ENCODE peak calls at places on chromosomes 3 and 15, in eight cellular contexts. One of them, this sample, is unnamed. For H3K36me3, the result is how much of the 10 kb centered on the place peaks cover.

GRCh38 chr3:193732827-193733226 is 139.8 kb downstream of the OPA1 start:
- DNase-seq in pancreas: no peak
- DNase-seq in lung: no peak
- DNase-seq in prostate gland: no peak
- DNase-seq in RWPE2: no peak
- DNase-seq in sigmoid colon: no peak
- DNase-seq in spleen: no peak
- DNase-seq in cardiac muscle cell: no peak
- DNase-seq in this sample: no peak

GRCh38 chr3:144771401-144771870 is 799.8 kb downstream of the DIPK2A start:
- DNase-seq in cardiac muscle cell: peak
- DNase-seq in spleen: no peak
- DNase-seq in lung: no peak
- DNase-seq in prostate gland: no peak
- DNase-seq in RWPE2: no peak
- DNase-seq in pancreas: no peak
- DNase-seq in sigmoid colon: no peak
- DNase-seq in this sample: no peak

GRCh38 chr15:80777137-80777536 is 2.0 kb upstream of the CEMIP start:
- DNase-seq in RWPE2: peak
- DNase-seq in sigmoid colon: no peak
- DNase-seq in pancreas: no peak
- DNase-seq in lung: no peak
- DNase-seq in spleen: no peak
- DNase-seq in cardiac muscle cell: peak
- DNase-seq in prostate gland: peak
- DNase-seq in this sample: no peak

GRCh38 chr15:93200448-93201226 is 111.6 kb upstream of the RGMA start:
- DNase-seq in sigmoid colon: peak
- DNase-seq in prostate gland: no peak
- DNase-seq in lung: no peak
- DNase-seq in pancreas: no peak
- DNase-seq in RWPE2: no peak
- DNase-seq in cardiac muscle cell: no peak
- DNase-seq in spleen: no peak
- DNase-seq in this sample: no peak

GRCh38 chr3:124810970-124811369 is 76.2 kb downstream of the ITGB5 start:
- DNase-seq in cardiac muscle cell: no peak
- DNase-seq in spleen: no peak
- DNase-seq in lung: no peak
- DNase-seq in pancreas: no peak
- DNase-seq in prostate gland: no peak
- DNase-seq in sigmoid colon: no peak
- DNase-seq in RWPE2: no peak
- DNase-seq in this sample: no peak

GRCh38 chr3:158127250-158128219 is 17.6 kb downstream of the RSRC1 start:
- DNase-seq in RWPE2: no peak
- DNase-seq in cardiac muscle cell: peak
- DNase-seq in lung: no peak
- DNase-seq in pancreas: no peak
- DNase-seq in prostate gland: no peak
- DNase-seq in spleen: no peak
- DNase-seq in sigmoid colon: no peak
- DNase-seq in this sample: no peak

GRCh38 chr3:141865101-141865500 is 11.3 kb upstream of the ATP1B3 start:
- DNase-seq in RWPE2: no peak
- DNase-seq in lung: no peak
- DNase-seq in prostate gland: no peak
- DNase-seq in cardiac muscle cell: no peak
- DNase-seq in spleen: no peak
- DNase-seq in pancreas: no peak
- DNase-seq in sigmoid colon: no peak
- DNase-seq in this sample: no peak

GRCh38 chr15:41048397-41048796 is 67.7 kb downstream of the INO80 start:
- DNase-seq in prostate gland: no peak
- DNase-seq in RWPE2: no peak
- DNase-seq in cardiac muscle cell: no peak
- DNase-seq in sigmoid colon: no peak
- DNase-seq in lung: no peak
- DNase-seq in pancreas: no peak
- DNase-seq in spleen: no peak
- DNase-seq in this sample: no peak

GRCh38 chr15:65919353-65919752 is 50.1 kb downstream of the RAB11A start:
- DNase-seq in pancreas: no peak
- DNase-seq in prostate gland: no peak
- DNase-seq in sigmoid colon: no peak
- DNase-seq in spleen: no peak
- DNase-seq in RWPE2: peak
- DNase-seq in lung: no peak
- DNase-seq in cardiac muscle cell: no peak
- DNase-seq in this sample: no peak

GRCh38 chr15:59501531-59502113 is 63.6 kb downstream of the FAM81A start:
- DNase-seq in prostate gland: no peak
- DNase-seq in spleen: no peak
- DNase-seq in pancreas: peak
- DNase-seq in lung: no peak
- DNase-seq in sigmoid colon: no peak
- DNase-seq in RWPE2: no peak
- DNase-seq in cardiac muscle cell: peak
- DNase-seq in this sample: peak

GRCh38 chr3:49279376-49279775 is 2.3 kb upstream of the C3orf62 start:
- DNase-seq in pancreas: no peak
- DNase-seq in sigmoid colon: no peak
- DNase-seq in cardiac muscle cell: peak
- DNase-seq in prostate gland: peak
- DNase-seq in lung: no peak
- DNase-seq in RWPE2: no peak
- DNase-seq in spleen: no peak
- DNase-seq in this sample: no peak

GRCh38 chr3:49273825-49274532 is 3.1 kb downstream of the C3orf62 start:
- DNase-seq in lung: no peak
- DNase-seq in prostate gland: no peak
- DNase-seq in sigmoid colon: no peak
- DNase-seq in RWPE2: no peak
- DNase-seq in pancreas: no peak
- DNase-seq in cardiac muscle cell: no peak
- DNase-seq in spleen: no peak
- DNase-seq in this sample: no peak

GRCh38 chr3:49277357-49277723 is 308 bp upstream of the C3orf62 start:
- DNase-seq in cardiac muscle cell: no peak
- DNase-seq in pancreas: no peak
- DNase-seq in sigmoid colon: no peak
- DNase-seq in prostate gland: peak
- DNase-seq in lung: no peak
- DNase-seq in spleen: no peak
- DNase-seq in RWPE2: no peak
- DNase-seq in this sample: no peak

GRCh38 chr3:49278548-49278947 is 1.5 kb upstream of the C3orf62 start:
- DNase-seq in spleen: no peak
- DNase-seq in sigmoid colon: no peak
- DNase-seq in RWPE2: no peak
- DNase-seq in lung: no peak
- DNase-seq in cardiac muscle cell: no peak
- DNase-seq in pancreas: no peak
- DNase-seq in prostate gland: no peak
- DNase-seq in this sample: no peak

DNA sequence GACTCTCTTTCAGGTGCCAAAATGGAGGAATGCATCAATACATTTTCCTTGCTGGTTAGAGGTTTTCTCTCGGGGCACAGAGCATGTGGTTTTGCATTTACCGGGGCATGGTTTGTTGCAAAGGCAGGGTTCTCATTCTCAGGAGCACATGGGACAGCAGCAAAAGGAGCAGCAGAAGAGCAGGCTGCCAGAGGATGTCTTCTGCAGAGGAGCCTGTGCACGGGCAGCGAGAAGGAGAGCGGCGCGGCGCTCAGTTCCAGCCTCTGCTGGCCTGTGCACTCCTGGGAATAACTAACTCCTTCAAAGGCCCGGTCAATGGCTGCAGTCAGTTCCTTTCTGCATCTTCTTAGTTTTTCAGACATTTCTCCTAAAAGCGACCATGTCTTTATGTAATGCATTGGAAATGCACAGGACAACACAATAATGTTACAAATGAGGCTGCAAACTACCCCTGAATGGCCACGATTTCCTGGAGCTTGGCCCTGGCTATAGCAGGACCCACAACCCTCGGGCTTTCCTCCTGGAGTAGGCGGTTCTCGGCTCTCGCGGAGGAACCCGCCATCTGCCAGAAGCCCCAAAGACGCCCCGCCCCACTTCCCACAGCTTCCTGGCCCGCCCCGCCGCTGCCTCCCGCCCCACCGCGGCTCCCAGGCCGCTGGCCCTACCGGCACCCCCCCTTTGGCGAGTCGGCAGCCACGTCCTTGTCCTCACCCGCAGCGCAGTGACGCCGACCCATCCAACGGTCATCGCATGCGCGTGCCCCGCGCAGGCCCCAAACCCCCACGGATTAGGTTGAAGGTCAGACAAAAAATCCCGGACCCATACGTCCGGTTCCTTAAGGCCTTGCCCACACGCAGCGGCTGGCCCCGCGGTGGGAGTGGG is at the start of gene C3orf62:
- DNase-seq in RWPE2: peak
- DNase-seq in pancreas: peak
- DNase-seq in spleen: peak
- DNase-seq in sigmoid colon: peak
- DNase-seq in prostate gland: peak
- DNase-seq in cardiac muscle cell: peak
- DNase-seq in lung: peak
- DNase-seq in this sample: peak
- H3K4me3 ChIP-seq in RWPE2: peak
- H3K4me3 ChIP-seq in pancreas: peak
- H3K4me3 ChIP-seq in spleen: peak
- H3K4me3 ChIP-seq in sigmoid colon: peak
- H3K4me3 ChIP-seq in prostate gland: peak
- H3K4me3 ChIP-seq in cardiac muscle cell: no peak
- H3K4me3 ChIP-seq in lung: peak
- H3K4me3 ChIP-seq in this sample: peak

GRCh38 chr3:174531262-174531982 is 327.7 kb upstream of the NAALADL2 start:
- DNase-seq in prostate gland: no peak
- DNase-seq in cardiac muscle cell: no peak
- DNase-seq in sigmoid colon: no peak
- DNase-seq in RWPE2: no peak
- DNase-seq in pancreas: no peak
- DNase-seq in lung: no peak
- DNase-seq in spleen: no peak
- DNase-seq in this sample: no peak
- H3K36me3 ChIP-seq in prostate gland: under half
- H3K36me3 ChIP-seq in cardiac muscle cell: under half
- H3K36me3 ChIP-seq in sigmoid colon: under half
- H3K36me3 ChIP-seq in RWPE2: under half
- H3K36me3 ChIP-seq in pancreas: under half
- H3K36me3 ChIP-seq in lung: under half
- H3K36me3 ChIP-seq in spleen: under half
- H3K36me3 ChIP-seq in this sample: under half

GRCh38 chr3:147420361-147421183 is 11.4 kb downstream of the ZIC1 start:
- DNase-seq in sigmoid colon: no peak
- DNase-seq in prostate gland: no peak
- DNase-seq in spleen: no peak
- DNase-seq in lung: no peak
- DNase-seq in RWPE2: no peak
- DNase-seq in cardiac muscle cell: no peak
- DNase-seq in pancreas: no peak
- DNase-seq in this sample: no peak
- H3K4me3 ChIP-seq in sigmoid colon: no peak
- H3K4me3 ChIP-seq in prostate gland: no peak
- H3K4me3 ChIP-seq in spleen: no peak
- H3K4me3 ChIP-seq in lung: no peak
- H3K4me3 ChIP-seq in RWPE2: no peak
- H3K4me3 ChIP-seq in cardiac muscle cell: peak
- H3K4me3 ChIP-seq in pancreas: no peak
- H3K4me3 ChIP-seq in this sample: no peak

GRCh38 chr3:13371100-13372075 is 48.7 kb downstream of the NUP210 start:
- DNase-seq in sigmoid colon: no peak
- DNase-seq in pancreas: no peak
- DNase-seq in prostate gland: no peak
- DNase-seq in cardiac muscle cell: no peak
- DNase-seq in spleen: no peak
- DNase-seq in lung: no peak
- DNase-seq in RWPE2: no peak
- DNase-seq in this sample: peak

GRCh38 chr3:13370609-13371008 is 49.5 kb downstream of the NUP210 start:
- DNase-seq in RWPE2: no peak
- DNase-seq in lung: no peak
- DNase-seq in spleen: no peak
- DNase-seq in cardiac muscle cell: no peak
- DNase-seq in sigmoid colon: no peak
- DNase-seq in pancreas: no peak
- DNase-seq in prostate gland: no peak
- DNase-seq in this sample: no peak

GRCh38 chr3:13373975-13374586 is 46.0 kb downstream of the NUP210 start:
- DNase-seq in prostate gland: no peak
- DNase-seq in cardiac muscle cell: no peak
- DNase-seq in sigmoid colon: no peak
- DNase-seq in spleen: no peak
- DNase-seq in pancreas: no peak
- DNase-seq in RWPE2: no peak
- DNase-seq in lung: no peak
- DNase-seq in this sample: no peak

GRCh38 chr3:13372656-13373055 is 47.5 kb downstream of the NUP210 start:
- DNase-seq in sigmoid colon: no peak
- DNase-seq in RWPE2: no peak
- DNase-seq in lung: no peak
- DNase-seq in prostate gland: no peak
- DNase-seq in cardiac muscle cell: no peak
- DNase-seq in spleen: no peak
- DNase-seq in pancreas: no peak
- DNase-seq in this sample: no peak

DNA sequence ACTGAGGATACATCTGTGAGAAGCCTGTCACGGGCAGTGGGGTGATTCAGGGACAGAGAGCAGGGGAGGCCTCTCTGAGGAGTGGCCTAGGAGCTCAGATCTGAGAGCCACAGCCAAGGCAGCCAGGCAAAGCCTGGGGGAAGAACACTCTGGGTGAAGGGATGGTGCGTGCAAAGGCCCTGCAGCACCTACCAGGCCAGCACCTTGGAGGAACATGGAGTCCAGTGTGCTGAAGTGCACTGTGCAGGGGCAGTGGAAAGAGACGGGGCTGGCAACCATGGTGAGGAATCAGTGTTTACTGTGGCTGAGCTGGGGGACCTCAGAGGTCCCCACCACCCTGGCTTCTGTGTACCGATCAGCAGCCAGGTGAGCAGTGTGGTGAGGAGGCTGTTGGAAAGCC is 48.0 kb downstream of the NUP210 start:
- DNase-seq in prostate gland: no peak
- DNase-seq in spleen: no peak
- DNase-seq in sigmoid colon: no peak
- DNase-seq in cardiac muscle cell: no peak
- DNase-seq in RWPE2: no peak
- DNase-seq in pancreas: no peak
- DNase-seq in lung: no peak
- DNase-seq in this sample: no peak
- H3K36me3 ChIP-seq in prostate gland: under half
- H3K36me3 ChIP-seq in spleen: half or more
- H3K36me3 ChIP-seq in sigmoid colon: under half
- H3K36me3 ChIP-seq in cardiac muscle cell: under half
- H3K36me3 ChIP-seq in RWPE2: under half
- H3K36me3 ChIP-seq in pancreas: under half
- H3K36me3 ChIP-seq in lung: under half
- H3K36me3 ChIP-seq in this sample: under half